ENCODE peak calls at places on chromosome 9, in six cellular contexts. O is ACHN; T is SHP77 treated with DMSO at 0.1 percent for 48 hours; Q is T follicular helper cell; U is NCI-H774; C is activated T-cell treated with anti-CD3 and anti-CD28 coated beads, Interleukin-2, amount 50 U/mL, for 24 hours. N is an unnamed sample.

GRCh38 chr9:100052375-100052774 is 46.4 kb downstream of the ERP44 start:
- DNase-seq in Q (no peak), U (no peak), T (no peak), O (no peak), C (no peak), N (no peak)

GRCh38 chr9:7094052-7094451 is 336.3 kb downstream of the KDM4C start:
- DNase-seq in O (peak), T (no peak), Q (no peak), U (no peak), C (no peak), N (no peak)

GRCh38 chr9:111898331-111899096 is 1.9 kb downstream of the UGCG start:
- DNase-seq in T (no peak), U (no peak), O (peak), C (no peak), Q (no peak), N (no peak)

GRCh38 chr9:131402073-131402472 is 8.2 kb downstream of the PRRC2B start:
- DNase-seq in O (peak), U (no peak), C (no peak), T (no peak), Q (no peak), N (no peak)

GRCh38 chr9:96874947-96875459 is 20.7 kb upstream of the ZNF782 start:
- DNase-seq in U (peak), T (peak), Q (peak), C (no peak), O (peak), N (peak)

GRCh38 chr9:27351438-27351837 is 54.5 kb upstream of the EQTN start:
- DNase-seq in O (no peak), Q (no peak), C (no peak), U (no peak), T (no peak), N (peak)

GRCh38 chr9:84404095-84404686 is 63.6 kb upstream of the SLC28A3 start:
- DNase-seq in C (no peak), O (peak), T (no peak), U (peak), Q (no peak), N (no peak)

GRCh38 chr9:130101963-130102362 is 48.3 kb downstream of the GPR107 start:
- DNase-seq in Q (no peak), O (no peak), U (no peak), T (no peak), C (no peak), N (no peak)